ENCODE peak calls at places on chromosomes 4 and X, in four cellular contexts. T, L, J and G are unnamed samples.

GRCh38 chrX:92224406-92224805 is 445.2 kb downstream of the PCDH11X start:
- DNase-seq in J (no peak), L (no peak), T (no peak), G (no peak)

GRCh38 chr4:128803783-128804182 is 5.7 kb upstream of the JADE1 start:
- DNase-seq in T (no peak), J (no peak), L (no peak), G (no peak)

GRCh38 chrX:153522259-153522658 is 4.8 kb downstream of the ATP2B3 start:
- DNase-seq in T (no peak), J (no peak), L (no peak), G (no peak)

GRCh38 chrX:111447298-111447697 is 35.3 kb upstream of the DCX start:
- DNase-seq in T (peak; percentile 22), L (peak; percentile 5), J (no peak), G (no peak)

GRCh38 chrX:108131471-108131870 is 39.9 kb downstream of the ATG4A start:
- DNase-seq in J (no peak), L (peak; percentile 79), T (peak; percentile 57), G (no peak)

GRCh38 chr4:110793381-110793801 is 170.5 kb upstream of the PITX2 start:
- DNase-seq in T (no peak), J (no peak), L (peak; percentile 25), G (no peak)

GRCh38 chrX:66110112-66110511 is 53.9 kb upstream of the HEPH start:
- DNase-seq in J (peak; percentile 8), T (peak; percentile 51), L (no peak), G (no peak)

GRCh38 chrX:136694491-136695087 is 46.6 kb downstream of the CD40LG start:
- DNase-seq in J (no peak), L (peak; percentile 42), T (peak; percentile 64), G (peak; percentile 24)

GRCh38 chr4:132557660-132558059 is 591.4 kb upstream of the PCDH10 start:
- DNase-seq in T (peak; percentile 13), J (no peak), L (no peak), G (no peak)
- TF ChIP-seq CTCF in T (no peak), J (no peak), L (peak; percentile 7), G (peak; percentile 23)

GRCh38 chrX:96182366-96182765 is 502.3 kb upstream of the DIAPH2 start:
- DNase-seq in T (peak; percentile 69), L (no peak), J (peak; percentile 24), G (no peak)
- TF ChIP-seq CTCF in T (peak; percentile 85), L (peak; percentile 74), J (peak; percentile 27), G (peak; percentile 42)

DNA sequence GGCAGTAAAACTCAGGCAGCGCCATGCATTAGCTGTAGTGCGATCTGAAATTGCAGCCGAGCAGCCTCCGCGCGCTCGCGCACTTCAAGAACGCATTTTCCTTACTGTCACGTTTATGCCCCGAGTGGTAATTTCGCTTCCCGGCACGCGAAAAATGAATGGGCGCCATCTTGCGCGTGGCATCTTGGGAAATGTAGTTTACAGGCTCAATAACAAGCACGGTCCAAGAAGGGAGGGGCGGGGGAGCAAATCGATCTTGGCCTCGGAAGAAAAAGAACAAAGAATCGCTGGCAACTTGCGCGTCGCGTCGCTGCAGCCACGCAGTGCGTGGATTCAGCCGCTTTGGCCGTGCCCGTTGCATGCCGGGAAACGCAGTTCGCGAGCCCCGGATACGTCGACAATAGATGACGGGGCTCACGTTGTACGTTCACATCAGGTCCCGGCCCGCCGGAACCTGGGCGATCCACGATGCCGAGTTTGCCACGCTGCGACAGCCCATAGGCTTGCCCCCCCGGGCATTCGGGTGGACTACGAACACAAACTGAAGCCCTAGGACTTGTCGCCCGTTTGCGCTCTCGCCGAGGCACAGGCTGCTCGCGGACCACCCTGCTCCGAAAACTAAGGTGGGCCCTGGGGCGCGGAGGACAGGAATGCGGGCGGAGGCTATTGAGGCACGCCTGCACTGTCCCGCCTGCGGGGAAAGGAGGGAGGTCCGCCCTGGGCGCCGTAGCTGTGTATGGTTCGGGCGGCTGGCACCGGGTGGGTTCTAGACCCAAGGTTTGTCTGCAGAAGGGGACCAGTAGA is at the start of gene FTSJ1:
- DNase-seq in T (peak; percentile 89), J (peak; percentile 90), L (peak; percentile 94), G (peak; percentile 82)
- TF ChIP-seq CTCF in T (no peak), J (no peak), L (no peak), G (no peak)

DNA sequence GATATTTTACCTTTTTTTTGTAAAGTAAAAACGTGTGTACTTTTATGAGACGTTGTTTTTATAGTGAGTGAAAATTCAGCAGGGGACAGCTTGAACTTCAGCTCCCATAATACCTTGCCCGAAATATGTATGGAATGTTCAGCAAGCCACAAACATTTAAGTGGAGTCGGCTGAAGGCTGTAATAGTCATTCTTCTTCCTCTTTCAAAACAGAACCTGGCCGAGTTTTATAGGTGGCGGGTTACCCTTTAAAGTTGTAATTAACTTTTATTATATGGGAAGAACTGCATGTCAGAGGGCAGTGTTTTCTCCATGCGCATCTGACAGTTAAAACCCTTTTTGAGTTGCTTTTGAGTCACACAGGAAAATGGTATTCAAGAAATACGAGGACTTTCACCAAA is 50.7 kb downstream of the CLDN34 start:
- DNase-seq in T (peak; percentile 92), L (peak; percentile 85), J (no peak), G (peak; percentile 44)
- TF ChIP-seq CTCF in T (peak; percentile 25), L (no peak), J (no peak), G (no peak)

DNA sequence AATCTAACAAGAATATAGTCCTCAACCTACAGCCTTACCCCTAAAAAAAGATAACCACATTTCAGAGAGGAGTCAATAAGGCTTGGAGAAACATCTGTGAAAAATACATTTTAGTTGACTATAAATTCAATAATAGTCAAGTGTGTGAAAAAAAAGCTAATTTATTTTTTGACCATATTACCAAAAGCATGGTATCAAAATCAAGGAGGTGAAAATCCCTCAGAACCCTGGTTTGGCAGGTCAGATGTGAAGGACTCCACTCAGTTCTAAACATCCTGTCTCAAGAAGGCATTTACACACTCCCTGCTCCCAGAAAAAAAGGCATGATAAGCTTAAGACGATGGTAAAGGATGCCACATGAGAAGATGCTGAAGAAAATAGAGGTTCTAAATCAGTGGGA is 745.1 kb upstream of the TENM3 start:
- DNase-seq in J (no peak), T (no peak), L (no peak), G (no peak)
- TF ChIP-seq CTCF in J (no peak), T (no peak), L (no peak), G (no peak)

GRCh38 chrX:114774691-114775090 is 190.8 kb downstream of the HTR2C start:
- DNase-seq in L (no peak), J (no peak), T (peak; percentile 6), G (no peak)
- TF ChIP-seq CTCF in L (no peak), J (no peak), T (no peak), G (no peak)

DNA sequence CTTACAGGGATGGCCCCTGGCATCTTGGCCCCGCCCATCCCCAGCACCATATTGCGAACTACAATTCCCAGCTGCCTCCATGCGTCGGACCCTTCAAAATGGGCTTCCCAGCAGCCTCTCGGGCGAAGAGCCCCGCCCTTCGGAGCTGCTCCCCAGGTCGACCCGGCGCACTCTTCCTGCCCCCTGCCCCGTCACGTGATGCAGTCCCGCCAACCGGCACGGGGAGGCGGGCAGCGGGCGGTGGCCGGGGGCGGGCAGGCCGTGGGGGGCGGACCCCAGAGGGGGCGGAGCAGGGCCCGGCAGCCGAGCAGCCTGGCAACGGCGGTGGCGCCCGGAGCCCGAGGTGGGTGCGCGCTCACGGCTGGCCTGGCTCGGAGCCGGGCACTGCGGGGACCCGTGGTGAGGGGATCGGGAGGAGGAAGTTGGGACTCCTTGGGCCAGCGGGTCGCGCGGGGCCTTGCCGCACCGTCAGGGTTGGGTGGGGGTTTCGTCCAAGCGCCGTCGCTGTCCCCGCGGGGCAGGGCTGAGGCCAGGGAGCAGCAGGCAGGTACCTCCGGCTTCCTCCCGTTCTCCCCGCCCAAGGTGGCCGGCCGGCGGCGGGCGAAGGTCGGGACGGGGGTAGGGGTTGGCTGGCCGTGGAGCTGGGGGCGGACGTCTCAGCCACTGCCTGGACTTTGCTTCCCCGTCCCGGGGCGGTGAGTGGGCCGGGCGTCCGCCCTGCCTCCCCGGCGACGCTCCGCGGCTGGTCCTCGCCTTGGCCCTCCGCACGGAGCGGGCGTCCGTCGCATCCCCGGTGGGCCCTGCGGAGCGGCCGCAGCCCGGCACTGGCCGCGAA is at the start of gene MTM1:
- DNase-seq in J (peak; percentile 95), T (peak; percentile 96), L (peak; percentile 94), G (peak; percentile 84)
- TF ChIP-seq CTCF in J (no peak), T (no peak), L (no peak), G (no peak)